ENCODE peak calls at places on chromosomes 4 and X, in seven cellular contexts. S, K, O, H, W, D and E are unnamed samples. For H3K9me3, the result is how much of the 10 kb centered on the place peaks cover.

GRCh38 chr4:54120517-54120916 is 20.6 kb downstream of the GSX2 start:
- DNase-seq in S (no peak), K (no peak), O (no peak), H (no peak), W (no peak), D (no peak), E (no peak)

GRCh38 chr4:141102367-141102766 is 30.9 kb downstream of the RNF150 start:
- DNase-seq in S (no peak), K (no peak), O (peak), H (peak), W (no peak), D (peak), E (no peak)

GRCh38 chrX:25531096-25531495 is 515.3 kb upstream of the ARX start:
- DNase-seq in S (no peak), K (no peak), O (no peak), H (no peak), W (no peak), D (peak), E (no peak)

GRCh38 chr4:91147067-91147466 is 1019.9 kb downstream of the CCSER1 start:
- DNase-seq in S (no peak), K (no peak), O (no peak), H (no peak), W (no peak), D (no peak), E (no peak)

GRCh38 chr4:1862055-1862911 is 6.3 kb upstream of the LETM1 start:
- DNase-seq in S (no peak), K (no peak), O (no peak), H (no peak), W (no peak), D (no peak), E (no peak)

GRCh38 chr4:144174401-144175067 is 34.0 kb upstream of the GYPA start:
- DNase-seq in S (no peak), K (no peak), O (peak), H (peak), W (no peak), D (peak), E (peak)

GRCh38 chrX:76428243-76429130 is 977 bp downstream of the MAGEE1 start:
- DNase-seq in S (peak), K (peak), O (no peak), H (no peak), W (no peak), D (no peak), E (no peak)

GRCh38 chrX:20361081-20361889 is 94.6 kb upstream of the RPS6KA3 start:
- DNase-seq in S (no peak), K (no peak), O (peak), H (peak), W (no peak), D (peak), E (peak)

GRCh38 chr4:107269175-107269574 is 233.1 kb upstream of the DKK2 start:
- DNase-seq in S (no peak), K (peak), O (no peak), H (no peak), W (no peak), D (no peak), E (no peak)

GRCh38 chrX:20061869-20062254 is 54.8 kb downstream of the MAP7D2 start:
- DNase-seq in S (no peak), K (no peak), O (peak), H (peak), W (no peak), D (peak), E (peak)

GRCh38 chr4:76208005-76208765 is 5.4 kb downstream of the SCARB2 start:
- DNase-seq in S (peak), K (peak), O (peak), H (peak), W (peak), D (peak), E (peak)

GRCh38 chrX:154123241-154124219 is 20.5 kb upstream of the OPN1LW start:
- DNase-seq in S (peak), K (peak), O (no peak), H (no peak), W (peak), D (no peak), E (no peak)

GRCh38 chr4:182504440-182504839 is 261.2 kb downstream of the TENM3 start:
- DNase-seq in S (no peak), K (no peak), O (no peak), H (peak), W (no peak), D (no peak), E (no peak)

GRCh38 chrX:138710311-138710791 is 1.2 kb downstream of the FGF13 start:
- DNase-seq in S (no peak), K (no peak), O (no peak), H (no peak), W (no peak), D (no peak), E (peak)

GRCh38 chr4:71473541-71474240 is 134.9 kb downstream of the SLC4A4 start:
- DNase-seq in S (no peak), K (no peak), O (no peak), H (no peak), W (no peak), D (no peak), E (no peak)

GRCh38 chrX:149682031-149682430 is 29.8 kb upstream of the MAGEA11 start:
- DNase-seq in S (no peak), K (no peak), O (no peak), H (no peak), W (no peak), D (no peak), E (no peak)

GRCh38 chr4:71230613-71231012 is 108.2 kb upstream of the SLC4A4 start:
- DNase-seq in S (no peak), K (no peak), O (no peak), H (no peak), W (no peak), D (no peak), E (no peak)

GRCh38 chr4:24810016-24810415 is 14.6 kb downstream of the SOD3 start:
- DNase-seq in S (no peak), K (no peak), O (peak), H (peak), W (no peak), D (peak), E (no peak)

GRCh38 chr4:128812360-128812958 is 3.0 kb downstream of the JADE1 start:
- DNase-seq in S (peak), K (no peak), O (peak), H (peak), W (peak), D (peak), E (peak)

GRCh38 chrX:131752493-131753198 is 208.8 kb downstream of the OR13H1 start:
- DNase-seq in S (no peak), K (no peak), O (no peak), H (peak), W (no peak), D (peak), E (no peak)

GRCh38 chrX:15483897-15484296 is 9.2 kb downstream of the PIR start:
- DNase-seq in S (no peak), K (no peak), O (no peak), H (no peak), W (no peak), D (no peak), E (no peak)

GRCh38 chr4:44447563-44448504 is 775 bp downstream of the KCTD8 start:
- DNase-seq in S (peak), K (peak), O (peak), H (peak), W (peak), D (no peak), E (no peak)

GRCh38 chrX:51568586-51568985 is 50.1 kb downstream of the CENPVL3 start:
- DNase-seq in S (no peak), K (no peak), O (peak), H (peak), W (no peak), D (peak), E (no peak)

GRCh38 chr4:3657917-3658913 is 108.0 kb upstream of the ADRA2C start:
- DNase-seq in S (peak), K (no peak), O (no peak), H (peak), W (peak), D (peak), E (peak)

GRCh38 chr4:74638001-74638400 is 156.3 kb downstream of the BTC start:
- DNase-seq in S (no peak), K (no peak), O (no peak), H (no peak), W (no peak), D (peak), E (no peak)

GRCh38 chr4:87543835-87544461 is 14.8 kb upstream of the SPARCL1 start:
- DNase-seq in S (peak), K (no peak), O (peak), H (peak), W (peak), D (peak), E (peak)

GRCh38 chrX:54093159-54093558 is 48.9 kb upstream of the PHF8 start:
- DNase-seq in S (no peak), K (no peak), O (no peak), H (no peak), W (no peak), D (no peak), E (no peak)

GRCh38 chr4:128782076-128782715 is 27.3 kb upstream of the JADE1 start:
- DNase-seq in S (no peak), K (no peak), O (no peak), H (peak), W (peak), D (peak), E (no peak)

DNA sequence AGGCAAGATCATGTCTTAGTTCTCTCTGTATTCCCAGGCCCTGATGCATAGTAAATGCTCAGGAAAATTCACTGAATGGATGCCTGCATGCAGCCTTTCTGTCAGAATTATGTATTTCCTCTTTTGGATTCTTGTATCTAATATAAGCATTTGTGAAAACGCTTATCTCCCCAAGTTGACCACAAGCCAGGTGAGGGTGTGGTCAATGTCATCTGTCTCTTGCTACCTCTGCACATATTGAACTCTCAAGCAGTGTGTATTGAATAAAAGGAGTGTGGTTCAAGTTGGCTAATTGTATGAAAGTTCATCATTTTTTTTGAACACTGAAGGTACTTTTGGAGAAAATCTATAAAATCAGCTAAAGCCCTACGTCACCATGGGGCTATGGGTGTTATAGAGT is 84.3 kb downstream of the CNGA2 start:
- DNase-seq in S (no peak), K (no peak), O (no peak), H (no peak), W (no peak), D (no peak), E (no peak)
- H3K9me3 ChIP-seq in S (under half), K (under half), O (under half), H (under half), W (under half), D (under half), E (under half)

GRCh38 chr4:152824561-152824960 is 44.8 kb downstream of the ARFIP1 start:
- DNase-seq in S (no peak), K (no peak), O (no peak), H (no peak), W (no peak), D (no peak), E (no peak)

GRCh38 chr4:152820073-152820472 is 40.3 kb downstream of the ARFIP1 start:
- DNase-seq in S (no peak), K (no peak), O (no peak), H (no peak), W (no peak), D (no peak), E (no peak)

GRCh38 chr4:152825336-152825735 is 45.6 kb downstream of the ARFIP1 start:
- DNase-seq in S (no peak), K (no peak), O (no peak), H (no peak), W (no peak), D (no peak), E (no peak)

GRCh38 chr4:152819026-152819645 is 39.4 kb downstream of the ARFIP1 start:
- DNase-seq in S (no peak), K (no peak), O (no peak), H (no peak), W (no peak), D (no peak), E (no peak)

DNA sequence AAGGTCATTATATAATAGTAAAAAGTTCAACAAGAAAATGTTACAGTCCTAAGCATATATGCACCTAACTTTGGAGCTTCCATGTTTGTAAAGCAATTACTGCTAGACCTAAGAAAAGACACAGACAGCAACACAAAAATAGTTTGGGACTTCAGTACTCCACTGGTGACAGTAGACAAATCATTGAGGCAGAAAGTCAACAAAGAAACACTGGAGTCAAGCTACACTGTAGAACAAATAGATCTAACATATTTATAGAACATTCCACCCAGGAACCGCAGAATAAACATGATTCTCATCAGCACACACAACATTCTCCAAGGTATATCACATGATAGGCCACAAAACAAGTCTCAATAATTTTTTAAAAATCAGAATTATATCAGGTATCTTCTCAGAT is 42.6 kb downstream of the ARFIP1 start:
- DNase-seq in S (no peak), K (no peak), O (no peak), H (no peak), W (no peak), D (no peak), E (no peak)
- H3K9me3 ChIP-seq in S (under half), K (under half), O (under half), H (under half), W (under half), D (under half), E (under half)

GRCh38 chr4:14744346-14744745 is 257.9 kb upstream of the CPEB2 start:
- DNase-seq in S (no peak), K (no peak), O (no peak), H (no peak), W (no peak), D (no peak), E (no peak)

GRCh38 chr4:14752341-14753046 is 249.8 kb upstream of the CPEB2 start:
- DNase-seq in S (no peak), K (no peak), O (no peak), H (no peak), W (no peak), D (no peak), E (no peak)

GRCh38 chr4:14749910-14750309 is 252.4 kb upstream of the CPEB2 start:
- DNase-seq in S (peak), K (peak), O (peak), H (peak), W (peak), D (no peak), E (no peak)
- H3K9me3 ChIP-seq in S (under half), K (under half), O (under half), H (under half), W (under half), D (under half), E (under half)

DNA sequence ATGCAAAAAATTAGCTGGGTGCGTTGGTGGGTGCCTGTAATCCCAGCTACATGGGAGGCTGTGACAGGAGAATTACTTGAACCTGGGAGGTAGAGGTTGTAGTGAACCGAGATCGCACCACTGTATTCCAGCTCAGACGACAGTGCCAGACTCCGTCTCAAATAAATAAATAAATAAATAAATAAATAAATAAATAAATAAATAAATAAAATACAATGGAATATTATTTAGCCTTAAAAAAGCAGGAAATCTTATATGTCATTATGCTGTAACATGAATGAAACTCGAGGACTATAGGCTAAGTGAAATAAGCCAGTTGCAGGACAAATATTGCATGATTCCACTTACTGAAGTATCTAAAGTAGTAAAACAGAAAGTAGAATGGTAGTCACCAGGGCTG is 42.5 kb downstream of the RBM41 start:
- DNase-seq in S (no peak), K (no peak), O (no peak), H (no peak), W (no peak), D (no peak), E (no peak)
- H3K9me3 ChIP-seq in S (under half), K (under half), O (under half), H (under half), W (under half), D (under half), E (under half)

DNA sequence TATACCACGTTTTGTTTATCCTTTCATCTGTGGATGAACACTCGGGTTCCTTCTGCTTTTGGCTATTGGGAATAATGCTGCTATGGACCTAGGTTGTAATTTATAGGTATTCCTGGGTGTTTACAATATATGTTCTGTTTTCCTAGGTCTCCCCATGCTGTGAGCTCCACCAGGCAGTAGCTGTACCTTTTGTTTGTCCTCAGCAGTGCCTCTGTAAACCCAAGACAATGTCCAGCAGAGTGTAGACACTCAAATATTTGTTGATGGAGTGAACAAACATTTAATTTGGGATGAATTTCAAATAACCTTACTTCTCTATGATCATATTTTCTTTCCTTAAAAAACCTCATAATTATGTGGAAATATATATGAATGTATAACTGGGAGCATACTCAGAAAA is 259.5 kb upstream of the BOD1L1 start:
- DNase-seq in S (no peak), K (no peak), O (no peak), H (no peak), W (no peak), D (no peak), E (no peak)
- H3K9me3 ChIP-seq in S (under half), K (under half), O (under half), H (under half), W (under half), D (under half), E (under half)

GRCh38 chr4:113410686-113411085 is 350.9 kb downstream of the CAMK2D start:
- DNase-seq in S (no peak), K (no peak), O (peak), H (no peak), W (no peak), D (no peak), E (no peak)
- H3K9me3 ChIP-seq in S (under half), K (under half), O (under half), H (under half), W (under half), D (under half), E (under half)